ENCODE peak calls at places on chromosomes 7 and 10, in four cellular contexts. K is colonic mucosa, B is lower lobe of right lung, Q is prostate gland. D is an unnamed sample.

GRCh38 chr7:31875424-31875823 is 188.4 kb downstream of the PPP1R17 start:
- DNase-seq in K (peak; percentile 22), B (no peak), Q (no peak), D (no peak)

GRCh38 chr10:29725133-29725720 is 90.5 kb upstream of the SVIL start:
- DNase-seq in B (no peak), Q (no peak), K (peak; percentile 63), D (no peak)

GRCh38 chr7:96670338-96671289 is 39.0 kb downstream of the SEM1 start:
- DNase-seq in K (no peak), Q (no peak), B (no peak), D (no peak)

GRCh38 chr10:102040305-102040704 is 15.7 kb downstream of the ARMH3 start:
- DNase-seq in K (no peak), B (no peak), Q (no peak), D (no peak)

GRCh38 chr10:22649390-22649841 is 65.0 kb downstream of the PIP4K2A start:
- DNase-seq in K (no peak), Q (no peak), B (no peak), D (no peak)

GRCh38 chr7:139854803-139855497 is 25.9 kb downstream of the TBXAS1 start:
- DNase-seq in B (no peak), Q (no peak), K (peak; percentile 12), D (no peak)

GRCh38 chr7:12719978-12720377 is 32.5 kb downstream of the ARL4A start:
- DNase-seq in B (no peak), Q (no peak), K (no peak), D (peak; percentile 37)

GRCh38 chr7:90309872-90310271 is 11.2 kb downstream of the FAM237B start:
- DNase-seq in B (no peak), K (no peak), Q (no peak), D (no peak)

GRCh38 chr7:99720370-99721128 is 14.4 kb downstream of the CYP3A7 start:
- DNase-seq in Q (no peak), K (peak; percentile 50), B (no peak), D (no peak)

GRCh38 chr7:114988755-114989154 is 66.9 kb downstream of the MDFIC start:
- DNase-seq in Q (no peak), B (no peak), K (no peak), D (peak; percentile 71)

GRCh38 chr10:13633689-13634088 is 46.9 kb downstream of the PRPF18 start:
- DNase-seq in Q (no peak), B (no peak), K (peak; percentile 23), D (peak; percentile 68)

GRCh38 chr10:132545659-132546367 is 8.2 kb downstream of the INPP5A start:
- DNase-seq in K (no peak), Q (no peak), B (no peak), D (no peak)

GRCh38 chr7:69418865-69419670 is 179.2 kb upstream of the AUTS2 start:
- DNase-seq in B (no peak), Q (no peak), K (no peak), D (no peak)

GRCh38 chr7:155291045-155291530 is 6.6 kb upstream of the INSIG1 start:
- DNase-seq in Q (no peak), B (peak; percentile 67), K (peak; percentile 60), D (no peak)

GRCh38 chr10:18279202-18279601 is 139.0 kb downstream of the CACNB2 start:
- DNase-seq in B (no peak), Q (no peak), K (no peak), D (no peak)

GRCh38 chr7:135210818-135211178 is 528 bp downstream of the WDR91 start:
- DNase-seq in K (no peak), B (no peak), Q (no peak), D (peak; percentile 37)

GRCh38 chr10:130875897-130876472 is 435.5 kb downstream of the TCERG1L start:
- DNase-seq in K (no peak), Q (no peak), B (no peak), D (no peak)

GRCh38 chr10:12905067-12905466 is 96.4 kb downstream of the CCDC3 start:
- DNase-seq in Q (no peak), K (no peak), B (no peak), D (no peak)

GRCh38 chr10:90871279-90871760 is 454 bp upstream of the RPP30 start:
- DNase-seq in Q (no peak), K (peak; percentile 44), B (no peak), D (peak; percentile 34)

GRCh38 chr7:7956531-7957221 is 11.9 kb upstream of the GLCCI1 start:
- DNase-seq in Q (no peak), B (peak; percentile 49), K (no peak), D (no peak)

GRCh38 chr10:37146443-37146842 is 21.0 kb downstream of the ANKRD30A start:
- DNase-seq in B (no peak), K (no peak), Q (no peak), D (no peak)

GRCh38 chr7:113071465-113071864 is 15.2 kb downstream of the GPR85 start:
- DNase-seq in K (no peak), B (peak; percentile 51), Q (no peak), D (no peak)

GRCh38 chr10:53093878-53094277 is 321.3 kb upstream of the MBL2 start:
- DNase-seq in B (no peak), Q (no peak), K (no peak), D (no peak)

GRCh38 chr7:47943676-47944474 is 4.4 kb downstream of the PKD1L1 start:
- DNase-seq in Q (no peak), B (no peak), K (no peak), D (no peak)

GRCh38 chr10:121734517-121735137 is 136.4 kb upstream of the FGFR2 start:
- DNase-seq in Q (no peak), K (no peak), B (no peak), D (no peak)

GRCh38 chr7:137942459-137943115 is 59.3 kb downstream of the CREB3L2 start:
- DNase-seq in B (no peak), K (no peak), Q (no peak), D (peak; percentile 69)

GRCh38 chr10:70461397-70462348 is 16.9 kb upstream of the PALD1 start:
- DNase-seq in B (no peak), K (peak; percentile 52), Q (peak; percentile 20), D (peak; percentile 42)

GRCh38 chr10:106043833-106044232 is 1120.7 kb downstream of the SORCS1 start:
- DNase-seq in Q (no peak), K (no peak), B (no peak), D (no peak)

GRCh38 chr7:148983220-148984146 is 44.8 kb downstream of the PDIA4 start:
- DNase-seq in Q (peak; percentile 36), K (peak; percentile 38), B (no peak), D (peak; percentile 65)
- H3K27ac ChIP-seq in Q (peak overlapping the region; percentile 64), K (no peak overlapping the region), B (no peak overlapping the region), D (peak overlapping the region; percentile 69)

GRCh38 chr7:32941181-32941995 is 15.9 kb upstream of the FKBP9 start:
- DNase-seq in B (no peak), Q (no peak), K (peak; percentile 38), D (no peak)
- H3K4me3 ChIP-seq in B (peak overlapping the region; percentile 91), Q (peak overlapping the region; percentile 82), K (peak overlapping the region; percentile 87), D (peak overlapping the region; percentile 45)

GRCh38 chr7:41028591-41028990 is 674.3 kb downstream of the INHBA start:
- DNase-seq in Q (no peak), B (no peak), K (no peak), D (no peak)
- H3K27ac ChIP-seq in Q (no peak overlapping the region), B (no peak overlapping the region), K (no peak overlapping the region), D (no peak overlapping the region)

GRCh38 chr7:27905951-27906350 is 166.0 kb downstream of the TAX1BP1 start:
- DNase-seq in B (no peak), K (no peak), Q (no peak), D (no peak)
- H3K4me3 ChIP-seq in B (no peak overlapping the region), K (no peak overlapping the region), Q (no peak overlapping the region), D (no peak overlapping the region)

DNA sequence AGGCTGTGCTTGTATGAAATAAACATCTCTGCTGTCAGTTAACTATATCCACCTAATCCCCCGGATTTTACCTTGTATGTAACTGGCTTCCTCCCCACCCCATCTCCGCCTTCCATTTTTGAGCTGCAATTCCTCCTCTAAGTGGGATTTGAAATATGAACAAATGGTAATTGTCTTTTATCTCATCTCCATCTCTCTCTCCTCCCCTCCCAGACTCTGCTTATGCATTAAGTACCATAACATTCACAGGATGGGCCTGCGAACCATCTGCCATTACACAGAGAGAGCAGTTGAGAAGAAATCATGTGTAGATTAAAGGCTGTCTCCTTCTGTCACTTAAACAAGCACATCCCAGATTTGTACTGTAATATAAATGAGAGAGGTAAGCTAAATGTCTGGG is 1169.9 kb downstream of the TYW1 start:
- DNase-seq in Q (no peak), B (no peak), K (no peak), D (no peak)
- H3K27ac ChIP-seq in Q (no peak overlapping the region), B (no peak overlapping the region), K (no peak overlapping the region), D (no peak overlapping the region)

D was measured in uterus.